ENCODE peak calls at places on chromosomes 3 and 15, in eight cellular contexts. G is NCI-H1092, K is astrocyte of the spinal cord, E is mesothelial cell of epicardium, B is right cardiac atrium, F is esophagus squamous epithelium, H is left ventricle myocardium superior, J is kidney glomerular epithelial cell. Y is an unnamed sample.

GRCh38 chr15:40878785-40879184 is 4.8 kb upstream of the RHOV start:
- DNase-seq in G (no peak), K (peak), E (no peak), B (no peak), F (no peak), H (no peak), J (peak), Y (no peak)

GRCh38 chr15:64703632-64703959 is 71.8 kb downstream of the RBPMS2 start:
- DNase-seq in G (no peak), K (no peak), E (no peak), B (no peak), F (no peak), H (no peak), J (no peak), Y (no peak)

GRCh38 chr15:68517285-68517711 is 61.5 kb upstream of the CORO2B start:
- DNase-seq in G (no peak), K (no peak), E (no peak), B (peak), F (no peak), H (peak), J (no peak), Y (no peak)

GRCh38 chr15:100334015-100334414 is 7.8 kb downstream of the ADAMTS17 start:
- DNase-seq in G (no peak), K (no peak), E (no peak), B (no peak), F (no peak), H (no peak), J (no peak), Y (no peak)

GRCh38 chr3:32117324-32117723 is 10.9 kb downstream of the GPD1L start:
- DNase-seq in G (no peak), K (no peak), E (no peak), B (no peak), F (no peak), H (no peak), J (no peak), Y (no peak)

GRCh38 chr3:139571744-139572143 is 32.2 kb upstream of the RBP1 start:
- DNase-seq in G (no peak), K (no peak), E (no peak), B (no peak), F (no peak), H (no peak), J (no peak), Y (no peak)

GRCh38 chr3:5187920-5188418 is 462 bp downstream of the EDEM1 start:
- DNase-seq in G (no peak), K (no peak), E (no peak), B (peak), F (no peak), H (peak), J (no peak), Y (no peak)

GRCh38 chr3:105327662-105328337 is 38.9 kb upstream of the ALCAM start:
- DNase-seq in G (no peak), K (no peak), E (no peak), B (no peak), F (no peak), H (no peak), J (no peak), Y (no peak)